ENCODE peak calls at places on chromosomes 5 and 9, in eight cellular contexts. X is T-helper 17 cell; E is breast epithelium; Q is AG10803; Z is CD4-positive, CD25-positive, alpha-beta regulatory T cell; Y is NCI-H1092 treated with DMSO at 0.1 percent for 48 hours; P is iris pigment epithelial cell; W is SIG-M5. R is an unnamed sample.

GRCh38 chr5:1298067-1298551 is 3.2 kb upstream of the TERT start:
- DNase-seq in X (peak), E (peak), Q (no peak), Z (no peak), Y (no peak), P (no peak), W (no peak), R (no peak)

GRCh38 chr9:123473226-123473625 is 117.2 kb downstream of the CRB2 start:
- DNase-seq in X (no peak), E (no peak), Q (peak), Z (no peak), Y (peak), P (no peak), W (no peak), R (no peak)

GRCh38 chr9:69829484-69829883 is 8.9 kb downstream of the CFAP95 start:
- DNase-seq in X (no peak), E (no peak), Q (no peak), Z (no peak), Y (no peak), P (no peak), W (no peak), R (no peak)

GRCh38 chr9:21392270-21392669 is 7.1 kb upstream of the IFNA2 start:
- DNase-seq in X (no peak), E (no peak), Q (no peak), Z (no peak), Y (peak), P (peak), W (no peak), R (no peak)

GRCh38 chr9:129069128-129069824 is 11.6 kb upstream of the DOLPP1 start:
- DNase-seq in X (peak), E (no peak), Q (no peak), Z (peak), Y (no peak), P (no peak), W (no peak), R (peak)

GRCh38 chr5:145220491-145220890 is 614.7 kb downstream of the PRELID2 start:
- DNase-seq in X (no peak), E (no peak), Q (no peak), Z (no peak), Y (no peak), P (no peak), W (no peak), R (no peak)

GRCh38 chr5:159909126-159909525 is 7.2 kb upstream of the ADRA1B start:
- DNase-seq in X (no peak), E (no peak), Q (no peak), Z (no peak), Y (no peak), P (no peak), W (no peak), R (no peak)

GRCh38 chr9:94717656-94718225 is 8.8 kb upstream of the AOPEP start:
- DNase-seq in X (no peak), E (no peak), Q (peak), Z (no peak), Y (no peak), P (peak), W (no peak), R (no peak)

GRCh38 chr5:59799668-59800374 is 93.7 kb downstream of the PDE4D start:
- DNase-seq in X (no peak), E (no peak), Q (peak), Z (peak), Y (peak), P (peak), W (no peak), R (peak)

GRCh38 chr5:67214713-67215591 is 18.4 kb upstream of the CD180 start:
- DNase-seq in X (no peak), E (peak), Q (no peak), Z (no peak), Y (no peak), P (no peak), W (no peak), R (no peak)

GRCh38 chr5:31698667-31699066 is 59.7 kb downstream of the PDZD2 start:
- DNase-seq in X (no peak), E (no peak), Q (no peak), Z (no peak), Y (no peak), P (no peak), W (no peak), R (no peak)

R was measured in tibial nerve.